ENCODE peak calls at places on chromosomes 2 and 18, in four cellular contexts. One of them, this sample, is unnamed.

GRCh38 chr18:76580288-76580962 is 85.4 kb upstream of the ZNF516 start:
- DNase-seq in fibroblast of pulmonary artery: no peak
- DNase-seq in progenitor cell of endocrine pancreas: no peak
- DNase-seq in tibial artery: no peak
- DNase-seq in this sample: no peak

GRCh38 chr18:4524096-4524495 is 69.0 kb upstream of the DLGAP1 start:
- DNase-seq in fibroblast of pulmonary artery: no peak
- DNase-seq in progenitor cell of endocrine pancreas: no peak
- DNase-seq in tibial artery: no peak
- DNase-seq in this sample: no peak

GRCh38 chr2:44166096-44166495 is 2.6 kb upstream of the PPM1B start:
- DNase-seq in fibroblast of pulmonary artery: no peak
- DNase-seq in progenitor cell of endocrine pancreas: no peak
- DNase-seq in tibial artery: no peak
- DNase-seq in this sample: no peak

GRCh38 chr18:27075828-27076227 is 109.3 kb downstream of the CHST9 start:
- DNase-seq in fibroblast of pulmonary artery: no peak
- DNase-seq in progenitor cell of endocrine pancreas: no peak
- DNase-seq in tibial artery: no peak
- DNase-seq in this sample: no peak

GRCh38 chr18:43692291-43692690 is 415.0 kb upstream of the SYT4 start:
- DNase-seq in fibroblast of pulmonary artery: peak
- DNase-seq in progenitor cell of endocrine pancreas: no peak
- DNase-seq in tibial artery: no peak
- DNase-seq in this sample: no peak

GRCh38 chr2:177343773-177344172 is 48.8 kb upstream of the AGPS start:
- DNase-seq in fibroblast of pulmonary artery: no peak
- DNase-seq in progenitor cell of endocrine pancreas: no peak
- DNase-seq in tibial artery: no peak
- DNase-seq in this sample: no peak

GRCh38 chr2:208228481-208228880 is 26.4 kb downstream of the IDH1 start:
- DNase-seq in fibroblast of pulmonary artery: no peak
- DNase-seq in progenitor cell of endocrine pancreas: no peak
- DNase-seq in tibial artery: no peak
- DNase-seq in this sample: no peak

GRCh38 chr2:101679801-101680487 is 17.6 kb upstream of the MAP4K4 start:
- DNase-seq in fibroblast of pulmonary artery: peak
- DNase-seq in progenitor cell of endocrine pancreas: no peak
- DNase-seq in tibial artery: no peak
- DNase-seq in this sample: no peak

GRCh38 chr2:103135679-103136078 is 373.8 kb downstream of the TMEM182 start:
- DNase-seq in fibroblast of pulmonary artery: no peak
- DNase-seq in progenitor cell of endocrine pancreas: no peak
- DNase-seq in tibial artery: no peak
- DNase-seq in this sample: no peak

GRCh38 chr2:69185807-69186206 is 172.8 kb downstream of the ANTXR1 start:
- DNase-seq in fibroblast of pulmonary artery: no peak
- DNase-seq in progenitor cell of endocrine pancreas: no peak
- DNase-seq in tibial artery: no peak
- DNase-seq in this sample: no peak

GRCh38 chr2:98091738-98092137 is 4.8 kb downstream of the VWA3B start:
- DNase-seq in fibroblast of pulmonary artery: no peak
- DNase-seq in progenitor cell of endocrine pancreas: no peak
- DNase-seq in tibial artery: no peak
- DNase-seq in this sample: no peak

GRCh38 chr2:110655701-110656100 is 22.2 kb downstream of the BUB1 start:
- DNase-seq in fibroblast of pulmonary artery: peak
- DNase-seq in progenitor cell of endocrine pancreas: no peak
- DNase-seq in tibial artery: no peak
- DNase-seq in this sample: no peak

GRCh38 chr18:58044370-58045264 is 591 bp downstream of the NEDD4L start:
- DNase-seq in fibroblast of pulmonary artery: peak
- DNase-seq in progenitor cell of endocrine pancreas: peak
- DNase-seq in tibial artery: peak
- DNase-seq in this sample: peak

GRCh38 chr18:24731981-24732380 is 271.5 kb downstream of the HRH4 start:
- DNase-seq in fibroblast of pulmonary artery: no peak
- DNase-seq in progenitor cell of endocrine pancreas: no peak
- DNase-seq in tibial artery: no peak
- DNase-seq in this sample: no peak

GRCh38 chr2:71608441-71608840 is 155.1 kb downstream of the DYSF start:
- DNase-seq in fibroblast of pulmonary artery: no peak
- DNase-seq in progenitor cell of endocrine pancreas: no peak
- DNase-seq in tibial artery: no peak
- DNase-seq in this sample: no peak

GRCh38 chr18:49548266-49548665 is 13.6 kb upstream of the LIPG start:
- DNase-seq in fibroblast of pulmonary artery: peak
- DNase-seq in progenitor cell of endocrine pancreas: no peak
- DNase-seq in tibial artery: no peak
- DNase-seq in this sample: no peak

GRCh38 chr2:221571391-221572179 is 519 bp downstream of the EPHA4 start:
- DNase-seq in fibroblast of pulmonary artery: peak
- DNase-seq in progenitor cell of endocrine pancreas: peak
- DNase-seq in tibial artery: peak
- DNase-seq in this sample: no peak

GRCh38 chr2:227374158-227374557 is 4.9 kb downstream of the TM4SF20 start:
- DNase-seq in fibroblast of pulmonary artery: peak
- DNase-seq in progenitor cell of endocrine pancreas: no peak
- DNase-seq in tibial artery: no peak
- DNase-seq in this sample: no peak

GRCh38 chr2:2656046-2656715 is 325.1 kb upstream of the MYT1L start:
- DNase-seq in fibroblast of pulmonary artery: no peak
- DNase-seq in progenitor cell of endocrine pancreas: no peak
- DNase-seq in tibial artery: peak
- DNase-seq in this sample: no peak

GRCh38 chr2:233845301-233846060 is 8.9 kb downstream of the HJURP start:
- DNase-seq in fibroblast of pulmonary artery: no peak
- DNase-seq in progenitor cell of endocrine pancreas: no peak
- DNase-seq in tibial artery: no peak
- DNase-seq in this sample: no peak

GRCh38 chr2:176110975-176111663 is 4.0 kb downstream of the HOXD11 start:
- DNase-seq in fibroblast of pulmonary artery: peak
- DNase-seq in progenitor cell of endocrine pancreas: no peak
- DNase-seq in tibial artery: no peak
- DNase-seq in this sample: no peak

GRCh38 chr2:133304344-133304743 is 263.9 kb downstream of the NCKAP5 start:
- DNase-seq in fibroblast of pulmonary artery: no peak
- DNase-seq in progenitor cell of endocrine pancreas: no peak
- DNase-seq in tibial artery: no peak
- DNase-seq in this sample: no peak

GRCh38 chr2:191365089-191365488 is 119.9 kb downstream of the MYO1B start:
- DNase-seq in fibroblast of pulmonary artery: no peak
- DNase-seq in progenitor cell of endocrine pancreas: no peak
- DNase-seq in tibial artery: no peak
- DNase-seq in this sample: no peak

GRCh38 chr18:1585881-1586488 is 681.3 kb downstream of the ADCYAP1 start:
- DNase-seq in fibroblast of pulmonary artery: peak
- DNase-seq in progenitor cell of endocrine pancreas: no peak
- DNase-seq in tibial artery: no peak
- DNase-seq in this sample: no peak

GRCh38 chr2:170530284-170530745 is 184.8 kb upstream of the SP5 start:
- DNase-seq in fibroblast of pulmonary artery: peak
- DNase-seq in progenitor cell of endocrine pancreas: peak
- DNase-seq in tibial artery: peak
- DNase-seq in this sample: no peak

GRCh38 chr2:71884303-71885042 is 263.2 kb downstream of the CYP26B1 start:
- DNase-seq in fibroblast of pulmonary artery: peak
- DNase-seq in progenitor cell of endocrine pancreas: no peak
- DNase-seq in tibial artery: no peak
- DNase-seq in this sample: no peak

GRCh38 chr2:74740395-74741075 is 86.5 kb downstream of the SEMA4F start:
- DNase-seq in fibroblast of pulmonary artery: peak
- DNase-seq in progenitor cell of endocrine pancreas: no peak
- DNase-seq in tibial artery: peak
- DNase-seq in this sample: no peak

GRCh38 chr2:234670804-234671203 is 173.9 kb upstream of the ARL4C start:
- DNase-seq in fibroblast of pulmonary artery: no peak
- DNase-seq in progenitor cell of endocrine pancreas: no peak
- DNase-seq in tibial artery: no peak
- DNase-seq in this sample: no peak

GRCh38 chr2:181904022-181904632 is 12.6 kb downstream of the ITPRID2 start:
- DNase-seq in fibroblast of pulmonary artery: peak
- DNase-seq in progenitor cell of endocrine pancreas: no peak
- DNase-seq in tibial artery: no peak
- DNase-seq in this sample: no peak

GRCh38 chr2:96514521-96514920 is 9.4 kb upstream of the NEURL3 start:
- DNase-seq in fibroblast of pulmonary artery: no peak
- DNase-seq in progenitor cell of endocrine pancreas: no peak
- DNase-seq in tibial artery: peak
- DNase-seq in this sample: no peak

GRCh38 chr2:48592067-48592466 is 25.6 kb upstream of the GTF2A1L start:
- DNase-seq in fibroblast of pulmonary artery: no peak
- DNase-seq in progenitor cell of endocrine pancreas: no peak
- DNase-seq in tibial artery: no peak
- DNase-seq in this sample: no peak

GRCh38 chr2:41294331-41294730 is 753.5 kb upstream of the PKDCC start:
- DNase-seq in fibroblast of pulmonary artery: peak
- DNase-seq in progenitor cell of endocrine pancreas: no peak
- DNase-seq in tibial artery: no peak
- DNase-seq in this sample: no peak

GRCh38 chr2:76464310-76464709 is 753.6 kb upstream of the GCFC2 start:
- DNase-seq in fibroblast of pulmonary artery: no peak
- DNase-seq in progenitor cell of endocrine pancreas: no peak
- DNase-seq in tibial artery: no peak
- DNase-seq in this sample: no peak
- TF ChIP-seq CTCF in fibroblast of pulmonary artery: no peak
- TF ChIP-seq CTCF in progenitor cell of endocrine pancreas: no peak
- TF ChIP-seq CTCF in tibial artery: no peak
- TF ChIP-seq CTCF in this sample: no peak

GRCh38 chr2:8626572-8626971 is 55.3 kb upstream of the ID2 start:
- DNase-seq in fibroblast of pulmonary artery: peak
- DNase-seq in progenitor cell of endocrine pancreas: no peak
- DNase-seq in tibial artery: no peak
- DNase-seq in this sample: no peak

GRCh38 chr2:8628870-8629209 is 53.0 kb upstream of the ID2 start:
- DNase-seq in fibroblast of pulmonary artery: no peak
- DNase-seq in progenitor cell of endocrine pancreas: no peak
- DNase-seq in tibial artery: no peak
- DNase-seq in this sample: no peak

GRCh38 chr2:8628179-8628869 is 53.5 kb upstream of the ID2 start:
- DNase-seq in fibroblast of pulmonary artery: no peak
- DNase-seq in progenitor cell of endocrine pancreas: no peak
- DNase-seq in tibial artery: no peak
- DNase-seq in this sample: no peak

GRCh38 chr2:8627019-8627691 is 54.7 kb upstream of the ID2 start:
- DNase-seq in fibroblast of pulmonary artery: no peak
- DNase-seq in progenitor cell of endocrine pancreas: no peak
- DNase-seq in tibial artery: no peak
- DNase-seq in this sample: no peak

DNA sequence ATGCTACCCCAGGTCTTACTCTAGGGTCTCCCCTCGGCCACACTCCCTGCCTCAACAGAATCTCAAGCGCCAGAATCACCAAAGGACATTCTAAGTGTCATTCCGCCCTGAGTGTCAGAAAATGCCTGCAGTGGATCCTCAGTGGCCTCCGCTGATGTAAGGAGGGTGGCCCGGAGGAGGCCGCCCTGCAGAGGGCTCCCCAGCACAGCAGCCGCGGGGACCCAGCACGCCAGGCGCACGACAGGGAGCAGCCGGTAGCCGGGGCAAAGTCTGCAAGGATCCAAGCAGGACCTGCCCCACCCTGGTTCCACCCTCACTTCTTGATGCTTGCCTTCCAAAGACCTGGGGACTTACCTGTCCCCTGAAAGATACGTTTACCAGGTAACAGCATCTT is 54.2 kb upstream of the ID2 start:
- DNase-seq in fibroblast of pulmonary artery: no peak
- DNase-seq in progenitor cell of endocrine pancreas: no peak
- DNase-seq in tibial artery: no peak
- DNase-seq in this sample: no peak
- TF ChIP-seq CTCF in fibroblast of pulmonary artery: no peak
- TF ChIP-seq CTCF in progenitor cell of endocrine pancreas: no peak
- TF ChIP-seq CTCF in tibial artery: no peak
- TF ChIP-seq CTCF in this sample: no peak

DNA sequence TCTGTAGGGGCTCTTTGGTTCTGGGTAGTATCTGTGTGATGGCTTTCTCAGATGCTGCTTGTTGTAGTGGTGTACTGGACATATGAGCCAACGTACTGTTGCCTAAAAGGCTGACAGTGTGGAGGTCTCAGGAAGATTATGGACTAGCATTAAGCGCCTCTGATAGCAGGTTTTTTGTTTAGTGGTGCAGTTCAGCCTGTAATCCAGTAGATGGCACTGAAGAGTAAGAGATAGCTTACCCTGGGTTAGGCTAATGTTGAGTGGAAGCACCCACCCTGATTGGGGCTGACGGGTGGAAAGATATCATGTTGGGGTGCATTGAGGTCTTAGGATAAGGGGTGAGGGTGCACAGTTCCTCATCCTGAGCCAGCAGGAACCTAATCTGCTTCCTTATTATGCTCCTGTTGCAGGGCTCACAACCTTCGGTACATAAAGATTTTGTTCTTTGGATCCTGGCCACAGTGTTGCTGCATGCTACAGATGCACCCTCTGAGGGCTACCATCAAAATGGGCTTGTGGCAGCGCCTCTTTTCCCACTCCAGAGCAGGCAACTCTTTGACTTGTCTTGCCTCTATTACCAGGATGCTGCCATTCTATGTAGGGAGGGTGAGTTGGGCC is 79.6 kb downstream of the MSTN start:
- DNase-seq in fibroblast of pulmonary artery: peak
- DNase-seq in progenitor cell of endocrine pancreas: no peak
- DNase-seq in tibial artery: no peak
- DNase-seq in this sample: no peak
- TF ChIP-seq CTCF in fibroblast of pulmonary artery: peak
- TF ChIP-seq CTCF in progenitor cell of endocrine pancreas: peak
- TF ChIP-seq CTCF in tibial artery: no peak
- TF ChIP-seq CTCF in this sample: no peak

GRCh38 chr2:13193900-13194299 is 477.2 kb downstream of the TRIB2 start:
- DNase-seq in fibroblast of pulmonary artery: peak
- DNase-seq in progenitor cell of endocrine pancreas: no peak
- DNase-seq in tibial artery: no peak
- DNase-seq in this sample: no peak
- TF ChIP-seq CTCF in fibroblast of pulmonary artery: peak
- TF ChIP-seq CTCF in progenitor cell of endocrine pancreas: peak
- TF ChIP-seq CTCF in tibial artery: no peak
- TF ChIP-seq CTCF in this sample: no peak

GRCh38 chr2:35973132-35973736 is 382.3 kb upstream of the CRIM1 start:
- DNase-seq in fibroblast of pulmonary artery: peak
- DNase-seq in progenitor cell of endocrine pancreas: no peak
- DNase-seq in tibial artery: no peak
- DNase-seq in this sample: no peak
- TF ChIP-seq CTCF in fibroblast of pulmonary artery: peak
- TF ChIP-seq CTCF in progenitor cell of endocrine pancreas: peak
- TF ChIP-seq CTCF in tibial artery: peak
- TF ChIP-seq CTCF in this sample: peak